ENCODE peak calls at places on chromosome 1, in eight cellular contexts. One of them, this sample, is unnamed.

GRCh38 chr1:153881764-153882163 is 41.0 kb downstream of the GATAD2B start:
- DNase-seq in iris pigment epithelial cell: peak
- DNase-seq in activated CD4-positive, alpha-beta T cell treated with anti-CD3 and anti-CD28 coated beads, Interleukin-2, amount 10 ng/mL, durations not matched to agents 7 days and 5 days: no peak
- DNase-seq in substantia nigra: no peak
- DNase-seq in stimulated activated CD8-positive, alpha-beta memory T cell treated with anti-CD3 and anti-CD28 coated beads, Interleukin-15, amount 100 ng/mL, for 48 hours: no peak
- DNase-seq in mesenchymal stem cell: no peak
- DNase-seq in C1 segment of cervical spinal cord: no peak
- DNase-seq in EH: peak
- DNase-seq in this sample: no peak

GRCh38 chr1:222777463-222777862 is 37.4 kb upstream of the DISP1 start:
- DNase-seq in C1 segment of cervical spinal cord: no peak
- DNase-seq in mesenchymal stem cell: peak
- DNase-seq in stimulated activated CD8-positive, alpha-beta memory T cell treated with anti-CD3 and anti-CD28 coated beads, Interleukin-15, amount 100 ng/mL, for 48 hours: no peak
- DNase-seq in EH: peak
- DNase-seq in activated CD4-positive, alpha-beta T cell treated with anti-CD3 and anti-CD28 coated beads, Interleukin-2, amount 10 ng/mL, durations not matched to agents 7 days and 5 days: no peak
- DNase-seq in substantia nigra: no peak
- DNase-seq in iris pigment epithelial cell: peak
- DNase-seq in this sample: no peak

GRCh38 chr1:181086926-181087325 is 1.6 kb upstream of the IER5 start:
- DNase-seq in substantia nigra: no peak
- DNase-seq in iris pigment epithelial cell: peak
- DNase-seq in activated CD4-positive, alpha-beta T cell treated with anti-CD3 and anti-CD28 coated beads, Interleukin-2, amount 10 ng/mL, durations not matched to agents 7 days and 5 days: no peak
- DNase-seq in C1 segment of cervical spinal cord: no peak
- DNase-seq in stimulated activated CD8-positive, alpha-beta memory T cell treated with anti-CD3 and anti-CD28 coated beads, Interleukin-15, amount 100 ng/mL, for 48 hours: no peak
- DNase-seq in mesenchymal stem cell: no peak
- DNase-seq in EH: peak
- DNase-seq in this sample: no peak

GRCh38 chr1:232980336-232980978 is 30.0 kb downstream of the NTPCR start:
- DNase-seq in activated CD4-positive, alpha-beta T cell treated with anti-CD3 and anti-CD28 coated beads, Interleukin-2, amount 10 ng/mL, durations not matched to agents 7 days and 5 days: no peak
- DNase-seq in EH: peak
- DNase-seq in iris pigment epithelial cell: peak
- DNase-seq in stimulated activated CD8-positive, alpha-beta memory T cell treated with anti-CD3 and anti-CD28 coated beads, Interleukin-15, amount 100 ng/mL, for 48 hours: no peak
- DNase-seq in substantia nigra: no peak
- DNase-seq in C1 segment of cervical spinal cord: no peak
- DNase-seq in mesenchymal stem cell: peak
- DNase-seq in this sample: no peak

GRCh38 chr1:160211010-160211790 is 6.0 kb downstream of the PEA15 start:
- DNase-seq in C1 segment of cervical spinal cord: no peak
- DNase-seq in mesenchymal stem cell: no peak
- DNase-seq in substantia nigra: peak
- DNase-seq in stimulated activated CD8-positive, alpha-beta memory T cell treated with anti-CD3 and anti-CD28 coated beads, Interleukin-15, amount 100 ng/mL, for 48 hours: no peak
- DNase-seq in iris pigment epithelial cell: no peak
- DNase-seq in EH: peak
- DNase-seq in activated CD4-positive, alpha-beta T cell treated with anti-CD3 and anti-CD28 coated beads, Interleukin-2, amount 10 ng/mL, durations not matched to agents 7 days and 5 days: no peak
- DNase-seq in this sample: no peak

GRCh38 chr1:184905601-184906322 is 68.5 kb downstream of the NIBAN1 start:
- DNase-seq in stimulated activated CD8-positive, alpha-beta memory T cell treated with anti-CD3 and anti-CD28 coated beads, Interleukin-15, amount 100 ng/mL, for 48 hours: no peak
- DNase-seq in C1 segment of cervical spinal cord: no peak
- DNase-seq in substantia nigra: no peak
- DNase-seq in activated CD4-positive, alpha-beta T cell treated with anti-CD3 and anti-CD28 coated beads, Interleukin-2, amount 10 ng/mL, durations not matched to agents 7 days and 5 days: no peak
- DNase-seq in iris pigment epithelial cell: no peak
- DNase-seq in mesenchymal stem cell: no peak
- DNase-seq in EH: no peak
- DNase-seq in this sample: no peak

GRCh38 chr1:226814751-226815496 is 55.5 kb upstream of the PSEN2 start:
- DNase-seq in iris pigment epithelial cell: peak
- DNase-seq in mesenchymal stem cell: peak
- DNase-seq in substantia nigra: peak
- DNase-seq in stimulated activated CD8-positive, alpha-beta memory T cell treated with anti-CD3 and anti-CD28 coated beads, Interleukin-15, amount 100 ng/mL, for 48 hours: no peak
- DNase-seq in C1 segment of cervical spinal cord: peak
- DNase-seq in EH: peak
- DNase-seq in activated CD4-positive, alpha-beta T cell treated with anti-CD3 and anti-CD28 coated beads, Interleukin-2, amount 10 ng/mL, durations not matched to agents 7 days and 5 days: no peak
- DNase-seq in this sample: peak

GRCh38 chr1:162283657-162284056 is 93.0 kb downstream of the SPATA46 start:
- DNase-seq in substantia nigra: peak
- DNase-seq in activated CD4-positive, alpha-beta T cell treated with anti-CD3 and anti-CD28 coated beads, Interleukin-2, amount 10 ng/mL, durations not matched to agents 7 days and 5 days: no peak
- DNase-seq in stimulated activated CD8-positive, alpha-beta memory T cell treated with anti-CD3 and anti-CD28 coated beads, Interleukin-15, amount 100 ng/mL, for 48 hours: no peak
- DNase-seq in EH: no peak
- DNase-seq in C1 segment of cervical spinal cord: no peak
- DNase-seq in iris pigment epithelial cell: no peak
- DNase-seq in mesenchymal stem cell: no peak
- DNase-seq in this sample: peak

GRCh38 chr1:194067772-194068171 is 881.4 kb upstream of the B3GALT2 start:
- DNase-seq in activated CD4-positive, alpha-beta T cell treated with anti-CD3 and anti-CD28 coated beads, Interleukin-2, amount 10 ng/mL, durations not matched to agents 7 days and 5 days: no peak
- DNase-seq in C1 segment of cervical spinal cord: no peak
- DNase-seq in mesenchymal stem cell: peak
- DNase-seq in stimulated activated CD8-positive, alpha-beta memory T cell treated with anti-CD3 and anti-CD28 coated beads, Interleukin-15, amount 100 ng/mL, for 48 hours: no peak
- DNase-seq in EH: peak
- DNase-seq in substantia nigra: no peak
- DNase-seq in iris pigment epithelial cell: no peak
- DNase-seq in this sample: no peak

GRCh38 chr1:200366577-200367253 is 43.1 kb downstream of the ZNF281 start:
- DNase-seq in C1 segment of cervical spinal cord: no peak
- DNase-seq in activated CD4-positive, alpha-beta T cell treated with anti-CD3 and anti-CD28 coated beads, Interleukin-2, amount 10 ng/mL, durations not matched to agents 7 days and 5 days: no peak
- DNase-seq in EH: no peak
- DNase-seq in iris pigment epithelial cell: no peak
- DNase-seq in stimulated activated CD8-positive, alpha-beta memory T cell treated with anti-CD3 and anti-CD28 coated beads, Interleukin-15, amount 100 ng/mL, for 48 hours: no peak
- DNase-seq in substantia nigra: no peak
- DNase-seq in mesenchymal stem cell: no peak
- DNase-seq in this sample: no peak

GRCh38 chr1:20847619-20848080 is 60.5 kb upstream of the HP1BP3 start:
- DNase-seq in substantia nigra: no peak
- DNase-seq in EH: peak
- DNase-seq in C1 segment of cervical spinal cord: no peak
- DNase-seq in stimulated activated CD8-positive, alpha-beta memory T cell treated with anti-CD3 and anti-CD28 coated beads, Interleukin-15, amount 100 ng/mL, for 48 hours: no peak
- DNase-seq in mesenchymal stem cell: no peak
- DNase-seq in activated CD4-positive, alpha-beta T cell treated with anti-CD3 and anti-CD28 coated beads, Interleukin-2, amount 10 ng/mL, durations not matched to agents 7 days and 5 days: no peak
- DNase-seq in iris pigment epithelial cell: peak
- DNase-seq in this sample: no peak

GRCh38 chr1:245418029-245418428 is 263.2 kb downstream of the KIF26B start:
- DNase-seq in iris pigment epithelial cell: no peak
- DNase-seq in EH: no peak
- DNase-seq in C1 segment of cervical spinal cord: no peak
- DNase-seq in substantia nigra: peak
- DNase-seq in mesenchymal stem cell: no peak
- DNase-seq in stimulated activated CD8-positive, alpha-beta memory T cell treated with anti-CD3 and anti-CD28 coated beads, Interleukin-15, amount 100 ng/mL, for 48 hours: no peak
- DNase-seq in activated CD4-positive, alpha-beta T cell treated with anti-CD3 and anti-CD28 coated beads, Interleukin-2, amount 10 ng/mL, durations not matched to agents 7 days and 5 days: no peak
- DNase-seq in this sample: no peak